ENCODE peak calls at places on chromosomes 2 and 18, in seven cellular contexts. Z is DMS153; U is NCI-H510A treated with DMSO at 0.1 percent for 48 hours; S is CD4-positive, alpha-beta T cell; O is foreskin fibroblast; P is Calu3; M is NCI-H1694 treated with DMSO at 0.1 percent for 48 hours. K is an unnamed sample.
A peak's percentile ranks its signal among the peaks of the same experiment; 100 is the strongest.

GRCh38 chr18:48859311-48860275 is 91.2 kb downstream of the SMAD7 start:
- DNase-seq in P (no peak), S (no peak), O (peak; percentile 52), U (no peak), M (peak; percentile 21), Z (no peak), K (no peak)

GRCh38 chr2:131394147-131394931 is 30.4 kb upstream of the RAB6D start:
- DNase-seq in O (peak; percentile 23), Z (peak; percentile 33), M (no peak), P (peak; percentile 11), U (no peak), S (no peak), K (peak; percentile 37)

GRCh38 chr2:235512699-235513053 is 18.8 kb downstream of the AGAP1 start:
- DNase-seq in O (no peak), Z (no peak), P (no peak), M (no peak), S (no peak), U (no peak), K (no peak)

GRCh38 chr2:56285224-56285623 is 101.4 kb downstream of the CCDC85A start:
- DNase-seq in U (no peak), P (no peak), Z (no peak), S (no peak), O (no peak), M (no peak), K (no peak)

GRCh38 chr18:22088029-22088428 is 81.4 kb upstream of the GATA6 start:
- DNase-seq in O (no peak), S (no peak), M (no peak), Z (no peak), P (no peak), U (no peak), K (no peak)

GRCh38 chr2:223760838-223761502 is 76.4 kb downstream of the AP1S3 start:
- DNase-seq in M (no peak), S (no peak), P (peak; percentile 83), O (peak; percentile 92), U (no peak), Z (no peak), K (peak; percentile 68)

GRCh38 chr2:191835539-191836350 is 11.1 kb downstream of the CAVIN2 start:
- DNase-seq in P (no peak), U (no peak), O (peak; percentile 15), S (no peak), M (no peak), Z (no peak), K (no peak)

GRCh38 chr2:99974966-99975365 is 167.4 kb downstream of the AFF3 start:
- DNase-seq in S (no peak), Z (no peak), U (no peak), M (no peak), O (peak; percentile 77), P (no peak), K (peak; percentile 12)

GRCh38 chr2:220572385-220572784 is 945.0 kb downstream of the SLC4A3 start:
- DNase-seq in Z (no peak), P (no peak), O (peak; percentile 72), M (no peak), S (no peak), U (no peak), K (peak; percentile 17)

GRCh38 chr2:134020608-134021007 is 233.3 kb upstream of the MGAT5 start:
- DNase-seq in Z (no peak), U (no peak), S (no peak), O (no peak), M (no peak), P (no peak), K (no peak)

GRCh38 chr2:121036226-121036692 is 248.7 kb downstream of the TFCP2L1 start:
- DNase-seq in M (no peak), O (no peak), P (no peak), Z (peak; percentile 100), S (no peak), U (peak; percentile 99), K (no peak)

GRCh38 chr18:28167835-28168349 is 9.0 kb downstream of the CDH2 start:
- DNase-seq in M (no peak), Z (no peak), S (no peak), P (no peak), U (no peak), O (no peak), K (no peak)

GRCh38 chr2:216034065-216034464 is 20.7 kb upstream of the MREG start:
- DNase-seq in M (peak; percentile 63), S (peak; percentile 64), O (peak; percentile 79), Z (no peak), P (peak; percentile 82), U (peak; percentile 58), K (peak; percentile 61)

GRCh38 chr2:25041307-25041927 is 459 bp upstream of the EFR3B start:
- DNase-seq in Z (peak; percentile 86), S (peak; percentile 25), P (peak; percentile 74), O (peak; percentile 60), M (peak; percentile 85), U (peak; percentile 87), K (peak; percentile 56)

K was measured in AG08396.